ENCODE peak calls at places on chromosomes 6 and 20, in five cellular contexts. F is OCI-LY7, L is MCF 10A, T is fibroblast of mammary gland, G is GM12891. I is an unnamed sample.

GRCh38 chr20:219290-220115 is 7.6 kb upstream of the DEFB129 start:
- DNase-seq in T (peak), F (peak), G (no peak), L (peak), I (peak)

GRCh38 chr6:49233483-49233882 is 229.6 kb downstream of the MMUT start:
- DNase-seq in L (no peak), F (no peak), T (peak), G (no peak), I (peak)

GRCh38 chr20:14259691-14260090 is 77.7 kb downstream of the FLRT3 start:
- DNase-seq in L (no peak), G (no peak), T (peak), F (no peak), I (peak)

GRCh38 chr6:125722886-125723285 is 26.5 kb upstream of the HEY2 start:
- DNase-seq in F (no peak), L (no peak), T (no peak), G (no peak), I (no peak)

GRCh38 chr20:37542281-37542680 is 14.6 kb upstream of the BLCAP start:
- DNase-seq in F (no peak), G (no peak), L (no peak), T (no peak), I (no peak)

GRCh38 chr6:3725145-3726015 is 26.1 kb downstream of the PXDC1 start:
- DNase-seq in F (no peak), L (no peak), T (no peak), G (no peak), I (no peak)

GRCh38 chr6:53831956-53832660 is 37.3 kb downstream of the LRRC1 start:
- DNase-seq in T (no peak), F (no peak), L (no peak), G (no peak), I (no peak)

GRCh38 chr6:110813813-110814487 is 1.3 kb downstream of the CDK19 start:
- DNase-seq in G (peak), T (peak), F (peak), L (peak), I (no peak)

GRCh38 chr6:43325876-43326275 is 17.2 kb upstream of the CRIP3 start:
- DNase-seq in T (no peak), F (no peak), L (no peak), G (no peak), I (no peak)

GRCh38 chr6:158018851-158019361 is 37.2 kb downstream of the SYNJ2 start:
- DNase-seq in L (peak), T (peak), G (no peak), F (no peak), I (peak)